ENCODE peak calls at places on chromosomes 16 and 17, in five cellular contexts. One of them, this sample, is unnamed.

GRCh38 chr17:4721203-4722135 is 9.8 kb upstream of the MED11 start:
- DNase-seq in fibroblast of the conjunctiva: no peak
- DNase-seq in midbrain: no peak
- DNase-seq in KG1: no peak
- DNase-seq in IMR-90: peak; percentile 80
- DNase-seq in this sample: peak; percentile 6

GRCh38 chr16:2701713-2702437 is 18.1 kb downstream of the PRSS27 start:
- DNase-seq in fibroblast of the conjunctiva: no peak
- DNase-seq in IMR-90: no peak
- DNase-seq in KG1: no peak
- DNase-seq in midbrain: no peak
- DNase-seq in this sample: no peak

GRCh38 chr16:77238593-77238992 is 39.4 kb downstream of the SYCE1L start:
- DNase-seq in fibroblast of the conjunctiva: no peak
- DNase-seq in midbrain: no peak
- DNase-seq in KG1: no peak
- DNase-seq in IMR-90: no peak
- DNase-seq in this sample: no peak

GRCh38 chr17:41403409-41404023 is 6.1 kb upstream of the KRT31 start:
- DNase-seq in fibroblast of the conjunctiva: no peak
- DNase-seq in IMR-90: no peak
- DNase-seq in midbrain: no peak
- DNase-seq in KG1: no peak
- DNase-seq in this sample: peak; percentile 45

GRCh38 chr16:66619036-66619435 is 14.5 kb downstream of the CMTM3 start:
- DNase-seq in fibroblast of the conjunctiva: no peak
- DNase-seq in IMR-90: peak; percentile 59
- DNase-seq in KG1: no peak
- DNase-seq in midbrain: no peak
- DNase-seq in this sample: peak; percentile 88

GRCh38 chr17:42387221-42387657 is 1.0 kb downstream of the STAT3 start:
- DNase-seq in midbrain: no peak
- DNase-seq in fibroblast of the conjunctiva: peak; percentile 61
- DNase-seq in IMR-90: peak; percentile 74
- DNase-seq in KG1: no peak
- DNase-seq in this sample: peak; percentile 59

GRCh38 chr16:14455577-14455976 is 174.5 kb downstream of the PARN start:
- DNase-seq in IMR-90: peak; percentile 73
- DNase-seq in KG1: no peak
- DNase-seq in fibroblast of the conjunctiva: no peak
- DNase-seq in midbrain: no peak
- DNase-seq in this sample: peak; percentile 15

GRCh38 chr17:77315551-77316190 is 174.9 kb downstream of the SEC14L1 start:
- DNase-seq in KG1: no peak
- DNase-seq in fibroblast of the conjunctiva: no peak
- DNase-seq in IMR-90: no peak
- DNase-seq in midbrain: no peak
- DNase-seq in this sample: no peak

GRCh38 chr16:377419-377951 is 4.3 kb downstream of the PGAP6 start:
- DNase-seq in fibroblast of the conjunctiva: no peak
- DNase-seq in KG1: no peak
- DNase-seq in midbrain: no peak
- DNase-seq in IMR-90: no peak
- DNase-seq in this sample: no peak

GRCh38 chr17:9576521-9577401 is at the start of gene CFAP52:
- DNase-seq in midbrain: peak; percentile 75
- DNase-seq in IMR-90: peak; percentile 70
- DNase-seq in KG1: no peak
- DNase-seq in fibroblast of the conjunctiva: peak; percentile 60
- DNase-seq in this sample: peak; percentile 79

GRCh38 chr16:23316634-23317265 is 14.6 kb downstream of the SCNN1B start:
- DNase-seq in midbrain: no peak
- DNase-seq in KG1: no peak
- DNase-seq in fibroblast of the conjunctiva: no peak
- DNase-seq in IMR-90: no peak
- DNase-seq in this sample: no peak

GRCh38 chr16:68031951-68032350 is 8.9 kb downstream of the DUS2 start:
- DNase-seq in IMR-90: no peak
- DNase-seq in fibroblast of the conjunctiva: no peak
- DNase-seq in midbrain: no peak
- DNase-seq in KG1: no peak
- DNase-seq in this sample: no peak

GRCh38 chr16:67961551-67961957 is 6.9 kb downstream of the SLC12A4 start:
- DNase-seq in IMR-90: no peak
- DNase-seq in midbrain: no peak
- DNase-seq in fibroblast of the conjunctiva: no peak
- DNase-seq in KG1: no peak
- DNase-seq in this sample: no peak

GRCh38 chr17:17103160-17103559 is 60.9 kb downstream of the MPRIP start:
- DNase-seq in midbrain: no peak
- DNase-seq in KG1: no peak
- DNase-seq in fibroblast of the conjunctiva: no peak
- DNase-seq in IMR-90: no peak
- DNase-seq in this sample: no peak

GRCh38 chr17:38751803-38752118 is 780 bp upstream of the PSMB3 start:
- DNase-seq in midbrain: peak; percentile 58
- DNase-seq in IMR-90: peak; percentile 84
- DNase-seq in fibroblast of the conjunctiva: peak; percentile 79
- DNase-seq in KG1: peak; percentile 84
- DNase-seq in this sample: peak; percentile 87

GRCh38 chr17:80751070-80751459 is 206.4 kb downstream of the RPTOR start:
- DNase-seq in KG1: no peak
- DNase-seq in fibroblast of the conjunctiva: no peak
- DNase-seq in IMR-90: peak; percentile 16
- DNase-seq in midbrain: peak; percentile 70
- DNase-seq in this sample: no peak